ENCODE peak calls at places on chromosomes 12 and 14, in four cellular contexts. A, T, D and W are unnamed samples.

GRCh38 chr14:79842270-79842669 is 369.0 kb downstream of the DIO2 start:
- DNase-seq in A (peak), T (no peak), D (no peak), W (no peak)

GRCh38 chr14:69300601-69301221 is 40.8 kb downstream of the GALNT16 start:
- DNase-seq in A (no peak), T (peak), D (no peak), W (no peak)

GRCh38 chr12:77060136-77060882 is 5.1 kb downstream of the E2F7 start:
- DNase-seq in A (no peak), T (no peak), D (no peak), W (no peak)

GRCh38 chr14:100237735-100238418 is 1.1 kb upstream of the YY1 start:
- DNase-seq in A (peak), T (peak), D (peak), W (peak)

GRCh38 chr14:61476737-61477410 is 155.5 kb downstream of the PRKCH start:
- DNase-seq in A (peak), T (no peak), D (peak), W (no peak)

GRCh38 chr12:40992674-40993073 is 195.4 kb upstream of the PDZRN4 start:
- DNase-seq in A (no peak), T (no peak), D (no peak), W (no peak)

GRCh38 chr12:66210840-66211239 is 21.8 kb downstream of the IRAK3 start:
- DNase-seq in A (no peak), T (no peak), D (no peak), W (no peak)

GRCh38 chr12:42482820-42483533 is 106.6 kb downstream of the PRICKLE1 start:
- DNase-seq in A (peak), T (peak), D (no peak), W (peak)

GRCh38 chr14:77097006-77097688 is 911 bp upstream of the CIPC start:
- DNase-seq in A (no peak), T (no peak), D (no peak), W (no peak)

GRCh38 chr12:16612647-16613046 is 6.7 kb upstream of the LMO3 start:
- DNase-seq in A (no peak), T (no peak), D (no peak), W (no peak)

GRCh38 chr14:33948143-33948962 is 2.5 kb downstream of the EGLN3 start:
- DNase-seq in A (no peak), T (no peak), D (no peak), W (no peak)

GRCh38 chr14:77310041-77310440 is 10.6 kb downstream of the POMT2 start:
- DNase-seq in A (no peak), T (no peak), D (no peak), W (no peak)

GRCh38 chr12:31756977-31757420 is 28.2 kb upstream of the AMN1 start:
- DNase-seq in A (peak), T (no peak), D (peak), W (no peak)

GRCh38 chr12:12488296-12488695 is 74.4 kb downstream of the DUSP16 start:
- DNase-seq in A (no peak), T (no peak), D (no peak), W (no peak)

GRCh38 chr12:3316776-3317480 is 174.1 kb upstream of the PRMT8 start:
- DNase-seq in A (no peak), T (no peak), D (no peak), W (no peak)

GRCh38 chr12:94244165-94245133 is 96.1 kb downstream of the PLXNC1 start:
- DNase-seq in A (no peak), T (no peak), D (no peak), W (no peak)

GRCh38 chr14:79542121-79542520 is 669.2 kb downstream of the DIO2 start:
- DNase-seq in A (no peak), T (no peak), D (no peak), W (no peak)

GRCh38 chr14:24332094-24332983 is 2.5 kb downstream of the ADCY4 start:
- DNase-seq in A (peak), T (peak), D (peak), W (peak)

GRCh38 chr14:96627811-96628775 is 125.9 kb downstream of the PAPOLA start:
- DNase-seq in A (no peak), T (no peak), D (no peak), W (peak)

GRCh38 chr14:33563492-33563891 is 387.4 kb downstream of the EGLN3 start:
- DNase-seq in A (peak), T (no peak), D (no peak), W (no peak)

GRCh38 chr12:116532986-116533342 is 26.2 kb upstream of the MAP1LC3B2 start:
- DNase-seq in A (no peak), T (no peak), D (no peak), W (no peak)

GRCh38 chr12:91492648-91493047 is 310.0 kb upstream of the DCN start:
- DNase-seq in A (no peak), T (no peak), D (no peak), W (no peak)

GRCh38 chr12:112939761-112940357 is 1.6 kb downstream of the OAS3 start:
- DNase-seq in A (no peak), T (no peak), D (no peak), W (no peak)

GRCh38 chr14:71728386-71728785 is 203.8 kb upstream of the RGS6 start:
- DNase-seq in A (no peak), T (no peak), D (no peak), W (no peak)

GRCh38 chr14:71722885-71723284 is 209.3 kb upstream of the RGS6 start:
- DNase-seq in A (no peak), T (no peak), D (no peak), W (no peak)

GRCh38 chr14:71725802-71726638 is 206.2 kb upstream of the RGS6 start:
- DNase-seq in A (peak), T (no peak), D (no peak), W (no peak)

GRCh38 chr14:71729581-71729980 is 202.6 kb upstream of the RGS6 start:
- DNase-seq in A (no peak), T (no peak), D (no peak), W (no peak)

GRCh38 chr14:71726639-71727085 is 205.6 kb upstream of the RGS6 start:
- DNase-seq in A (peak), T (no peak), D (no peak), W (no peak)
- H3K4ac ChIP-seq in A (no peak), T (no peak), D (no peak), W (no peak)

GRCh38 chr14:89639687-89640086 is 222.7 kb upstream of the FOXN3 start:
- DNase-seq in A (no peak), T (no peak), D (no peak), W (no peak)

GRCh38 chr14:89634037-89634436 is 217.0 kb upstream of the FOXN3 start:
- DNase-seq in A (no peak), T (no peak), D (no peak), W (no peak)

GRCh38 chr14:89638888-89639287 is 221.9 kb upstream of the FOXN3 start:
- DNase-seq in A (no peak), T (no peak), D (no peak), W (no peak)

GRCh38 chr14:89640141-89640540 is 223.1 kb upstream of the FOXN3 start:
- DNase-seq in A (no peak), T (no peak), D (peak), W (no peak)

DNA sequence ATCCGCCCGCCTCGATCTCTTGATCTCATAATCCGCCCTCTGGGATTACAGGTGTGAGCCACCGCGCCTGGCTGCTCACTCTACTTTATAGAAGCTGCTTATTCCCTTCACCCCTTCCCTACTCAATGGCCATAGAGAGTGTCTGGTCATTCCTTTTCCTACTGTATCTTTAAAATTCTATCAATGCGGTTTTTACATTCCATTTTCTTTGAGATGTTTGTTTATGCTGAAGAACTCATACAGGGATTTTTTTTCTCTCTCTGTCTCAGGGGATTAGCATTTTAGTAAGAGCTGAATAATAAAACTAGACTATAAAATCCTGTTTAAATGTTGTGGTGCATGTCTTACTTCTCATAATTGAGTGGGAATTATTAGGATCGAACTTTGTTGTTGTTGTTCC is 218.6 kb upstream of the FOXN3 start:
- DNase-seq in A (no peak), T (no peak), D (no peak), W (no peak)
- H3K23ac ChIP-seq in A (no peak), T (no peak), D (no peak), W (no peak)

DNA sequence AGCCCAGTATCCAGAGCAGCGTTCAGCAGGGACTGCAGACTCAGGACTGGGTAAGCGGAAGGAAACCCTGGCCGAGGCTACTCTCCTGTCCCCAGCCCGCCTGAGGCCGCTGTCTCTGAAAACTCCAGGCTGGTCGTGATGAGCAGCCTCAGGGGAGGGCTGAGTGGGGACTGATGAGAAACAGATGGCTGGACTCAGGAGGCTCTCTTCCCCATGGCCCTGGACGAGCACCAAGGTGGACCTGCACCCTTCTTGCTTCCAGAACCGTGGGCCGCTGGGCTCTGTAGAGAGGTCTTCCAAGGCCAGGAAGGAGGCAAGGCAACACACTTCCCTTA is 1.1 kb downstream of the TEX22 start:
- DNase-seq in A (no peak), T (no peak), D (no peak), W (no peak)
- H3K4ac ChIP-seq in A (peak), T (no peak), D (no peak), W (no peak)

GRCh38 chr12:124498870-124499753 is 68.3 kb downstream of the NCOR2 start:
- DNase-seq in A (no peak), T (no peak), D (no peak), W (no peak)

GRCh38 chr12:124501080-124501642 is 66.3 kb downstream of the NCOR2 start:
- DNase-seq in A (peak), T (peak), D (no peak), W (no peak)

GRCh38 chr12:124501827-124502226 is 65.6 kb downstream of the NCOR2 start:
- DNase-seq in A (no peak), T (no peak), D (no peak), W (no peak)

GRCh38 chr12:124499873-124500231 is 67.6 kb downstream of the NCOR2 start:
- DNase-seq in A (no peak), T (no peak), D (no peak), W (no peak)

DNA sequence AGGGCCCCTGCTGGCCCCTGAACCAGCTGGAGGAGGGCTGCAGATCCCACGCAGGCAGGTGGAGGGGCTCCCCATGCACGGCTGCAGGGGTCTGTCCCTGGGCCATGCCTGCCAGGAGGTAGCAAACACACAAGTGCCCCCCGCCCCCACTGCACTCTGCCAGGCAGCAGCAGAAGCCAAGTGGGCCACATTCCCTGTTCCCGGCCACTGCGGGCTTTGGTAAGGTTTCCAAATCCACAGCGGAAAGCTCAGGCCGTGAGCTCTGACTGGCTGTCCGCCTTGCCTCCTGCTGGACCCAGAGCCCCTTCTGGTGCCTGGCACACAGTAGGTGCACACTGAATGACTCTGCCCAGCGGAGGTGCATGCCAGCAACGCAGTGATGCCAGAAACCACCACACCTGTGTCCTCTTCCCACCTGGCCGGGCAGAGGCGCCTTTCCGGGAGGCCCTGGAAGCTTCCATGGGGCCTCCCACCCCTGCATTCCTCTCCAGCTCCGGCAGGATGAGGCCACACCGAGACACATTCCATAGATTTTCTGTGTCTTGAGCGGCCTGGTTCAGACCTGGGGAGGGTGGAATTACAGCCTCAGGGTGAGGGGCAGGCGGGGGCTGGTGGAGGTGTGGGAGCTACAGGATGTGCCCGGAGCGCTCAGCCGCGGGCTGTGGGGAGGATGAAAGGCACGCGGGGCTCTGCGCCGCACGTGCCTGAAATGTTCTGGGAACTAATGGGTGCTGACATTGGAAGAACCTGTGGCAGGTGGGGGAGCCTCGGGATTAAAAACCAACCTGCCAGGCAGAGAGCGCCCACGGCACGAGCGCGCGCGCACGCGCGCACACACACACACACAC is 67.0 kb downstream of the NCOR2 start:
- DNase-seq in A (peak), T (peak), D (peak), W (peak)
- H3K23ac ChIP-seq in A (peak), T (no peak), D (no peak), W (no peak)